ENCODE peak calls at places on chromosomes 2 and 18, in eight cellular contexts. Y is activated T-cell treated with anti-CD3 and anti-CD28 coated beads for 24 hours; L is foreskin fibroblast; W is activated effector memory CD4-positive, alpha-beta T cell treated with anti-CD3 and anti-CD28 coated beads, Interleukin-2, amount 50 U/mL, for 16 hours; E is left ventricle myocardium superior; X is activated CD8-positive, alpha-beta T cell treated with anti-CD3 and anti-CD28 coated beads for 36 hours; Z is NCI-H510A treated with DMSO at 0.1 percent for 48 hours; B is NCI-H460. I is an unnamed sample.

GRCh38 chr2:84427235-84428138 is 31.6 kb downstream of the SUCLG1 start:
- DNase-seq in Z (no peak), W (no peak), X (no peak), E (no peak), Y (no peak), L (peak), B (no peak), I (no peak)

GRCh38 chr2:64214281-64215115 is 70.3 kb upstream of the PELI1 start:
- DNase-seq in E (no peak), W (peak), X (peak), B (no peak), L (no peak), Z (peak), Y (no peak), I (no peak)

GRCh38 chr18:75811156-75811555 is 383.7 kb upstream of the SMIM21 start:
- DNase-seq in E (no peak), L (no peak), Y (no peak), Z (peak), X (no peak), W (no peak), B (no peak), I (no peak)

GRCh38 chr2:3558205-3559014 is at the start of gene RNASEH1:
- DNase-seq in L (peak), Y (peak), B (peak), E (peak), Z (peak), W (peak), X (peak), I (peak)

GRCh38 chr2:55153564-55154315 is 78.4 kb downstream of the CLHC1 start:
- DNase-seq in Y (no peak), L (no peak), W (no peak), X (no peak), B (no peak), Z (no peak), E (no peak), I (no peak)

GRCh38 chr2:67662222-67662621 is 265.1 kb downstream of the ETAA1 start:
- DNase-seq in E (no peak), L (no peak), Y (no peak), X (no peak), B (no peak), W (no peak), Z (no peak), I (no peak)

GRCh38 chr2:72988726-72989273 is 71.5 kb downstream of the EMX1 start:
- DNase-seq in Z (no peak), L (no peak), X (no peak), Y (no peak), W (peak), B (no peak), E (no peak), I (no peak)

GRCh38 chr2:239143858-239144712 is 256.7 kb downstream of the HDAC4 start:
- DNase-seq in Y (peak), Z (peak), L (peak), E (peak), X (peak), W (no peak), B (peak), I (peak)

GRCh38 chr2:20604957-20605381 is 45.9 kb downstream of the HS1BP3 start:
- DNase-seq in L (peak), E (no peak), Z (no peak), Y (no peak), B (no peak), X (no peak), W (peak), I (no peak)

GRCh38 chr2:232539298-232540231 is at the start of gene CHRNG:
- DNase-seq in Z (no peak), E (peak), W (peak), Y (no peak), B (no peak), L (no peak), X (no peak), I (no peak)

GRCh38 chr2:21220930-21221329 is 97.2 kb downstream of the TDRD15 start:
- DNase-seq in X (no peak), Y (no peak), L (no peak), Z (no peak), E (no peak), W (no peak), B (no peak), I (no peak)

GRCh38 chr2:20135631-20136050 is 84.2 kb upstream of the LAPTM4A start:
- DNase-seq in E (peak), W (peak), L (peak), B (peak), Z (peak), Y (peak), X (peak), I (peak)

GRCh38 chr2:70516596-70516995 is 37.0 kb downstream of the TGFA start:
- DNase-seq in E (no peak), W (no peak), X (peak), L (peak), B (no peak), Z (no peak), Y (no peak), I (no peak)

GRCh38 chr18:34592961-34593382 is 117.1 kb upstream of the DTNA start:
- DNase-seq in L (peak), W (no peak), B (no peak), Z (peak), X (no peak), Y (no peak), E (peak), I (no peak)

GRCh38 chr2:229675569-229675968 is 38.8 kb downstream of the DNER start:
- DNase-seq in L (peak), W (no peak), Y (no peak), B (no peak), X (no peak), E (no peak), Z (peak), I (no peak)

GRCh38 chr2:182649316-182649715 is 66.7 kb upstream of the DNAJC10 start:
- DNase-seq in Y (no peak), Z (peak), E (no peak), L (peak), X (peak), W (no peak), B (peak), I (no peak)

I was measured in CMK.